ENCODE peak calls at places on chromosomes 7 and 10, in four cellular contexts. E, C, R and T are unnamed samples.

GRCh38 chr7:124996778-124997177 is 67.2 kb upstream of the POT1 start:
- DNase-seq in E (no peak), C (no peak), R (no peak), T (no peak)

GRCh38 chr10:6244510-6244909 is 41.8 kb downstream of the PFKFB3 start:
- DNase-seq in E (no peak), C (no peak), R (no peak), T (no peak)

GRCh38 chr7:112224186-112224585 is 17.7 kb downstream of the ZNF277 start:
- DNase-seq in E (no peak), C (no peak), R (no peak), T (no peak)

GRCh38 chr7:151249034-151249731 is 689 bp upstream of the SMARCD3 start:
- DNase-seq in E (peak; percentile 66), C (no peak), R (no peak), T (no peak)

GRCh38 chr10:5710854-5711253 is 26.2 kb downstream of the TASOR2 start:
- DNase-seq in E (no peak), C (no peak), R (no peak), T (no peak)

GRCh38 chr7:110600983-110601382 is 489.9 kb upstream of the LRRN3 start:
- DNase-seq in E (no peak), C (no peak), R (no peak), T (no peak)

GRCh38 chr10:28679941-28680752 is 2.8 kb downstream of the BAMBI start:
- DNase-seq in E (no peak), C (no peak), R (no peak), T (no peak)

GRCh38 chr10:72688208-72688651 is 3.7 kb upstream of the MCU start:
- DNase-seq in E (no peak), C (no peak), R (peak; percentile 53), T (no peak)

GRCh38 chr7:80681272-80681885 is 42.9 kb downstream of the CD36 start:
- DNase-seq in E (no peak), C (peak; percentile 45), R (no peak), T (no peak)

GRCh38 chr7:30366606-30367005 is 82.2 kb downstream of the ZNRF2 start:
- DNase-seq in E (no peak), C (no peak), R (no peak), T (no peak)

GRCh38 chr10:31678573-31679122 is 250.0 kb downstream of the ARHGAP12 start:
- DNase-seq in E (no peak), C (no peak), R (no peak), T (no peak)

GRCh38 chr10:110821508-110821907 is 50.2 kb upstream of the PDCD4 start:
- DNase-seq in E (no peak), C (no peak), R (no peak), T (no peak)

GRCh38 chr7:29866490-29866930 is 60.2 kb downstream of the WIPF3 start:
- DNase-seq in E (peak; percentile 55), C (no peak), R (no peak), T (no peak)

GRCh38 chr7:12884033-12884432 is 196.6 kb downstream of the ARL4A start:
- DNase-seq in E (no peak), C (no peak), R (no peak), T (no peak)

GRCh38 chr7:115585015-115585655 is 445.4 kb downstream of the TFEC start:
- DNase-seq in E (no peak), C (no peak), R (no peak), T (no peak)

GRCh38 chr10:86104156-86104555 is 262.4 kb downstream of the GRID1 start:
- DNase-seq in E (no peak), C (no peak), R (no peak), T (no peak)

GRCh38 chr7:68684246-68684850 is 913.9 kb upstream of the AUTS2 start:
- DNase-seq in E (no peak), C (no peak), R (no peak), T (no peak)

GRCh38 chr10:34956756-34957155 is 133.4 kb downstream of the CUL2 start:
- DNase-seq in E (no peak), C (no peak), R (no peak), T (no peak)

GRCh38 chr7:44565097-44565794 is 8.5 kb downstream of the DDX56 start:
- DNase-seq in E (peak; percentile 73), C (no peak), R (peak; percentile 70), T (peak; percentile 63)

GRCh38 chr7:4097001-4097609 is 585.0 kb upstream of the FOXK1 start:
- DNase-seq in E (no peak), C (no peak), R (no peak), T (no peak)

GRCh38 chr7:48246073-48246472 is 74.8 kb downstream of the ABCA13 start:
- DNase-seq in E (no peak), C (no peak), R (no peak), T (no peak)

GRCh38 chr10:64265961-64266360 is 744.8 kb downstream of the REEP3 start:
- DNase-seq in E (no peak), C (no peak), R (no peak), T (no peak)

GRCh38 chr7:83347836-83348482 is 185.3 kb upstream of the PCLO start:
- DNase-seq in E (no peak), C (no peak), R (no peak), T (no peak)

DNA sequence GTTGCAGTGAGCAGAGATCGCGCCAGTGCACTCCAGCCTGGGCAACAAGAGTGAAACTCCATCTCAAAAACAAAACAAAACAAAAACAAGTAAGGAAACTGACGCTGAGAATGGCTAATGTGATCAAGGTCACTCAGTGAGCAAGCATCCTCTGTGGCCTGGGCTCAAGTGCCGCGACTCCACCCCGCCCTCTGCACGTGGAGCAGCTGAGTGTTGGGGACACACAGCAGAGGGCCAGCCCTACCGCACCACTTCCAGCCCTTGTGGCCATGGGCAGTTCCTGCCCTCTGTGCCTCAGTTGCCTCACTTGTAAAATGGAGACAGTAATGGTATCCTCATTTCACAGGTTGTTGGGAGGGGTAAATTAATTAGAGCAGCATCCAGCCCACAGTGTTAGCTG is 21.0 kb upstream of the OPALIN start:
- DNase-seq in E (no peak), C (no peak), R (no peak), T (no peak)
- TF ChIP-seq POLR2AphosphoS5 in E (no peak), C (no peak), R (no peak), T (no peak)

GRCh38 chr10:100481462-100482081 is 18.8 kb downstream of the WNT8B start:
- DNase-seq in E (peak; percentile 91), C (peak; percentile 89), R (peak; percentile 78), T (peak; percentile 58)

GRCh38 chr10:100480002-100480401 is 17.2 kb downstream of the WNT8B start:
- DNase-seq in E (no peak), C (no peak), R (no peak), T (no peak)

GRCh38 chr10:100482834-100483185 is 20.0 kb downstream of the WNT8B start:
- DNase-seq in E (no peak), C (no peak), R (no peak), T (no peak)

GRCh38 chr10:100483876-100484666 is 21.3 kb downstream of the WNT8B start:
- DNase-seq in E (no peak), C (no peak), R (no peak), T (no peak)

GRCh38 chr10:100482181-100482833 is 19.5 kb downstream of the WNT8B start:
- DNase-seq in E (peak; percentile 74), C (peak; percentile 13), R (peak; percentile 71), T (peak; percentile 58)
- TF ChIP-seq POLR2AphosphoS5 in E (no peak), C (no peak), R (no peak), T (no peak)

DNA sequence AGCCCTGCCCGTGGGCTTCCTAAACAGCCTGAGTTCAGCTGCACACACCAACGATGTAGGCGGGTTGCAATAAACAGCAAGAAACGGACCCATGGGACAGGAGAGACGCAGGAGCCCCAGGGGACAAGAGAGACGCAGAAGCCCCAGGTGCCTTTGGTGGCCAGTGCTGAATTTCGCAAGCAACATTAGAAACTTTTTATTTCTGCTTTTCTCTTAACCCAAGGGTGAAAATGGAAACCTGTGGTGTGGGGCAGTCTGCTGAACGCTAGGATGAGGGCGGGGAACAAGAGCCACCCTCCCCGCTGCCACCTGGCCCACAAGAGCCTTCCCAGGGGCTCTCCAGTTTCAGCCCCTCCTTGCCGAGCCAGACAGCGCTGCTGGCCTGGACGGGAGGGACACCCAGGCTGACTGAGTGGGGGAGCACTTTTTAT is 20.0 kb upstream of the GPR146 start:
- DNase-seq in E (no peak), C (no peak), R (no peak), T (peak; percentile 78)
- TF ChIP-seq POLR2AphosphoS5 in E (no peak), C (no peak), R (peak; percentile 8), T (peak; percentile 14)

GRCh38 chr7:6589829-6590644 is at the start of gene INTS15:
- DNase-seq in E (peak; percentile 84), C (peak; percentile 69), R (peak; percentile 91), T (peak; percentile 82)
- TF ChIP-seq POLR2AphosphoS5 in E (peak; percentile 42), C (peak; percentile 97), R (peak; percentile 72), T (peak; percentile 73)

GRCh38 chr7:92641921-92642511 is 51.8 kb upstream of the FAM133B start:
- DNase-seq in E (no peak), C (no peak), R (no peak), T (no peak)
- TF ChIP-seq POLR2AphosphoS5 in E (no peak), C (no peak), R (no peak), T (peak; percentile 21)

DNA sequence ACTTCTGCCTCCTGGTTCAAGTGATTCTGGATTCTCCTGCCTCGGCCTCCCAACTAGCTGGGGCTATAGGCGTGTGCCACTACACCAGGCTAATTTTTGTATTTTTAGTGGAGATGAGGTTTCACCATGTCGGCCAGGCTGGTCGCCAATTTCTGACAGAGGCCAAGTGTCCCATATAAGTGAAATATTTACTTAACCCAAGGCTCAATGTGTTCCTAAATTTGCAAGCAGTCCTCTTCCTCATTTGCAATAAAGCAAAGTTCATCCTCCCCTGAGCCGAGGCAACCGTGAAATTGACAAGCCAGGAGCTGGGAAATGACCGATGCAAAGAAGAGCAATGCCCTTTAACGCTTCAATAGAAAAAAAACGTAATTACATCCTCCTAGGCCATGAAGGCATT is 347.7 kb downstream of the FRMD4A start:
- DNase-seq in E (no peak), C (no peak), R (no peak), T (no peak)
- TF ChIP-seq POLR2AphosphoS5 in E (no peak), C (no peak), R (no peak), T (no peak)

GRCh38 chr7:1473864-1474512 is 14.7 kb upstream of the MICALL2 start:
- DNase-seq in E (peak; percentile 94), C (peak; percentile 72), R (peak; percentile 86), T (peak; percentile 98)
- TF ChIP-seq POLR2AphosphoS5 in E (no peak), C (peak; percentile 31), R (no peak), T (no peak)

GRCh38 chr10:77381750-77382149 is 255.9 kb downstream of the KCNMA1 start:
- DNase-seq in E (no peak), C (no peak), R (no peak), T (no peak)

GRCh38 chr10:77378950-77379349 is 258.7 kb downstream of the KCNMA1 start:
- DNase-seq in E (no peak), C (no peak), R (no peak), T (no peak)

GRCh38 chr10:77383861-77384553 is 253.6 kb downstream of the KCNMA1 start:
- DNase-seq in E (no peak), C (no peak), R (no peak), T (no peak)

GRCh38 chr10:77377678-77378352 is 259.8 kb downstream of the KCNMA1 start:
- DNase-seq in E (no peak), C (no peak), R (no peak), T (no peak)

GRCh38 chr10:77380723-77381122 is 256.9 kb downstream of the KCNMA1 start:
- DNase-seq in E (no peak), C (no peak), R (no peak), T (no peak)
- TF ChIP-seq POLR2AphosphoS5 in E (no peak), C (no peak), R (no peak), T (no peak)